ENCODE peak calls at places on chromosomes 7 and 10, in seven cellular contexts. S, Y, M, H, Z, E and J are unnamed samples.
A peak's percentile ranks its signal among the peaks of the same experiment; 100 is the strongest.

GRCh38 chr7:115748123-115748738 is 282.3 kb downstream of the TFEC start:
- DNase-seq in S (peak; percentile 8), Y (peak; percentile 16), M (no peak), H (no peak), Z (no peak), E (no peak), J (peak; percentile 32)

GRCh38 chr10:75191821-75192568 is 18.6 kb upstream of the VDAC2 start:
- DNase-seq in S (peak; percentile 97), Y (peak; percentile 96), M (no peak), H (peak; percentile 26), Z (no peak), E (no peak), J (peak; percentile 33)

GRCh38 chr10:78960316-78960800 is 108.4 kb upstream of the ZMIZ1 start:
- DNase-seq in S (peak; percentile 90), Y (peak; percentile 89), M (no peak), H (peak; percentile 42), Z (no peak), E (no peak), J (no peak)

GRCh38 chr7:46993396-46993795 is 588.5 kb downstream of the TNS3 start:
- DNase-seq in S (peak; percentile 30), Y (peak; percentile 32), M (no peak), H (no peak), Z (no peak), E (no peak), J (no peak)

GRCh38 chr10:100999742-101000601 is at the start of gene LZTS2:
- DNase-seq in S (no peak), Y (peak; percentile 52), M (no peak), H (no peak), Z (no peak), E (no peak), J (peak; percentile 58)

GRCh38 chr10:26357203-26357602 is 80.9 kb upstream of the APBB1IP start:
- DNase-seq in S (no peak), Y (no peak), M (no peak), H (peak; percentile 76), Z (no peak), E (no peak), J (no peak)

GRCh38 chr10:103542764-103543616 is 49.5 kb downstream of the NEURL1 start:
- DNase-seq in S (peak; percentile 49), Y (peak; percentile 51), M (peak; percentile 67), H (peak; percentile 41), Z (no peak), E (peak; percentile 32), J (peak; percentile 85)

GRCh38 chr7:12031186-12031585 is 179.9 kb upstream of the TMEM106B start:
- DNase-seq in S (peak; percentile 6), Y (no peak), M (no peak), H (peak; percentile 12), Z (no peak), E (no peak), J (no peak)

GRCh38 chr10:78985973-78986372 is 82.8 kb upstream of the ZMIZ1 start:
- DNase-seq in S (no peak), Y (no peak), M (no peak), H (peak; percentile 8), Z (no peak), E (no peak), J (peak; percentile 80)

GRCh38 chr7:100894860-100895700 is 608 bp downstream of the ACHE start:
- DNase-seq in S (no peak), Y (peak; percentile 46), M (peak; percentile 80), H (peak; percentile 39), Z (peak; percentile 58), E (peak; percentile 86), J (peak; percentile 79)

GRCh38 chr7:148535227-148535626 is 55.3 kb upstream of the C7orf33 start:
- DNase-seq in S (no peak), Y (peak; percentile 30), M (no peak), H (peak; percentile 55), Z (no peak), E (no peak), J (no peak)

GRCh38 chr10:71246591-71247143 is 34.3 kb downstream of the UNC5B start:
- DNase-seq in S (no peak), Y (no peak), M (no peak), H (peak; percentile 46), Z (no peak), E (no peak), J (no peak)

DNA sequence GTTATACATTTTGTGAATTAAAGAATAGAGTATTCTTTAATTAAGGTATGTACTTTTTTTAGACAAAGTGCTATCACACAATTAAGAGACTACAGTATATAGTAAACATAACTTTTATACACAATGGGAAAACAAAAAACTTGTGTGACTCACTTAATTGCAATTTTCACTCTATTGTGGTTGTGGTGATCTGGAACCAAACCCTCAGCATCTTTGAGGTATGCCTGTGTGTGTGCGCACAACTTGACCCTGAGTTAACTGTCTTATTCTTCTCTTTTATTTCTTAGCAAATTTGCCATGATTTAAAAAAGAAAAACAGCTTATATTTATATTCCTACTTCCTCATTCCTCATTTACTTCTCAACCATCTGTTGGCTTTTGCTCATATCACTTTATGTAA is 259.4 kb upstream of the HGF start:
- DNase-seq in S (no peak), Y (no peak), M (no peak), H (no peak), Z (no peak), E (no peak), J (no peak)
- H4K8ac ChIP-seq in S (no peak overlapping the region), Y (no peak overlapping the region), M (no peak overlapping the region), H (no peak overlapping the region), Z (no peak overlapping the region), E (no peak overlapping the region), J (no peak overlapping the region)

GRCh38 chr7:19617921-19618320 is 90.9 kb downstream of the POLR1F start:
- DNase-seq in S (no peak), Y (no peak), M (no peak), H (no peak), Z (no peak), E (no peak), J (no peak)

GRCh38 chr7:19620470-19620869 is 88.4 kb downstream of the POLR1F start:
- DNase-seq in S (no peak), Y (no peak), M (no peak), H (no peak), Z (no peak), E (no peak), J (no peak)

GRCh38 chr7:19619122-19619521 is 89.7 kb downstream of the POLR1F start:
- DNase-seq in S (no peak), Y (no peak), M (no peak), H (no peak), Z (no peak), E (no peak), J (peak; percentile 14)

GRCh38 chr7:19623676-19624075 is 85.2 kb downstream of the POLR1F start:
- DNase-seq in S (no peak), Y (no peak), M (no peak), H (no peak), Z (no peak), E (no peak), J (no peak)

DNA sequence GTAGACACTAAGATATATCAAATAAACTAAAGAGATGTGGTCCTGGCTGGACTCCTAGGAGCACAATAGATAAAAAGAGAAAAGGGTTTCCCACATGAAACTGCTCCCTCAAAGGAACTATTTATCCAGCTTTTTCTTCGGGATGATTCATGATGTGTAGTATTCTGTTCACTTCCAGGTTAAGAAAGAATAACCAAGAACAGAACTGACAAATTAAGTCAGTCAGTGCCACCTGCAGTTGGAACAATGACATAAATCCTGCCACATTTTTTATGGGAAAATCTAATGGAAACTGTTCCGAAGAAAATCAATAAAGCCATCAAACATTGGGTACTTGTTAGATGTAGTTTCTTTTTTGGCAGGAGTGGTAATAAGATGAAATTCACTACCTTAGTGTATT is 87.1 kb downstream of the POLR1F start:
- DNase-seq in S (peak; percentile 0), Y (no peak), M (no peak), H (no peak), Z (no peak), E (no peak), J (no peak)
- H4K8ac ChIP-seq in S (no peak overlapping the region), Y (no peak overlapping the region), M (no peak overlapping the region), H (no peak overlapping the region), Z (no peak overlapping the region), E (no peak overlapping the region), J (no peak overlapping the region)

GRCh38 chr7:144969787-144970186 is 133.9 kb upstream of the TPK1 start:
- DNase-seq in S (no peak), Y (no peak), M (no peak), H (no peak), Z (no peak), E (no peak), J (no peak)
- H4K8ac ChIP-seq in S (no peak overlapping the region), Y (no peak overlapping the region), M (no peak overlapping the region), H (no peak overlapping the region), Z (no peak overlapping the region), E (no peak overlapping the region), J (no peak overlapping the region)

DNA sequence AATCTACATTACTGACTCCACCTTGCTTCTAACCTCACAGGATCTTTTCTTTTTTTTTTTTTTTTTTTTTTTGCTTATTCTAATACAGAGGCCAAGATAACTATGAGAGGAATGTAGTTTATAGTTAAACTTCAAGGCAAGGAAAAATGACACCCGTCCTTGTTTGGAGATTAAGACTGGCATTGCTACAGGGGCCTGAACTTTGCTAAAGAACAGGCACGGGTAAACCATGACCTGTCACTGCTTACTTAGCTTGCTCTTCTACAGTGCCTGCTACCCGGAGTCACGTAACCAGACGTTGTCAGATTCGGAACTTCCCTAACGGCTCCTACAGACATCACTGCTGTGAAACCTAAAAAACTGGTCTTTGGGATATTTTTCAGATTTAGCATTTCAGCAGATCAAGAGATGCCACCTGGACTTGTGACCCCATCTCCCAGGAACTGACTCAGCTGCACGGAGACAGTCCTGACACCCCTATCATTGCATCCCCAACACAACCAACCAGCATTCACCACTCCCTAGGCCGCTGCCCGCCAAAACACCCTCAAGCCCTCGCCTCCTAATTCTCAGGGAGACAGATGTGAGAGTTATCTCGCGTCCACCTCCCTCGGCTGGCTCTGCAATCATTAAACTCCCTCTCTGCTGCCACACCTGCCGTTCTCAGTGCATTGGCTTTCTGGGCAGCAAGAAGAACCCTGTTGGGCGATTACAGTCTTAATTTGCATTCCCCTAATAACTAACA is 27.5 kb downstream of the MAD1L1 start:
- DNase-seq in S (peak; percentile 11), Y (no peak), M (no peak), H (no peak), Z (no peak), E (no peak), J (no peak)
- H4K8ac ChIP-seq in S (no peak overlapping the region), Y (no peak overlapping the region), M (no peak overlapping the region), H (no peak overlapping the region), Z (no peak overlapping the region), E (no peak overlapping the region), J (no peak overlapping the region)

GRCh38 chr7:136179154-136179553 is 202.0 kb upstream of the MTPN start:
- DNase-seq in S (no peak), Y (no peak), M (no peak), H (no peak), Z (no peak), E (no peak), J (no peak)

GRCh38 chr7:136179829-136180721 is 202.9 kb upstream of the MTPN start:
- DNase-seq in S (no peak), Y (no peak), M (no peak), H (no peak), Z (no peak), E (no peak), J (no peak)

GRCh38 chr7:136184719-136185118 is 207.6 kb upstream of the MTPN start:
- DNase-seq in S (no peak), Y (no peak), M (no peak), H (no peak), Z (no peak), E (no peak), J (no peak)

GRCh38 chr7:136180984-136181383 is 203.8 kb upstream of the MTPN start:
- DNase-seq in S (no peak), Y (no peak), M (no peak), H (no peak), Z (no peak), E (no peak), J (no peak)

GRCh38 chr7:136183981-136184380 is 206.8 kb upstream of the MTPN start:
- DNase-seq in S (peak; percentile 10), Y (peak; percentile 35), M (no peak), H (no peak), Z (no peak), E (no peak), J (peak; percentile 56)
- H4K8ac ChIP-seq in S (no peak overlapping the region), Y (no peak overlapping the region), M (no peak overlapping the region), H (no peak overlapping the region), Z (no peak overlapping the region), E (no peak overlapping the region), J (no peak overlapping the region)